ENCODE peak calls at places on chromosome 5, in nine cellular contexts. N is GM19239; L is esophagus squamous epithelium; Z is NCI-H2171 treated with DMSO at 0.1 percent for 48 hours; Q is CD8-positive, alpha-beta memory T cell; O is posterior vena cava; E is activated naive CD8-positive, alpha-beta T cell treated with anti-CD3 and anti-CD28 coated beads, Interleukin-2, amount 50 U/mL, for 16 hours; Y is MCF 10A; T is AG08395. X is an unnamed sample.

GRCh38 chr5:173302546-173303155 is 25.6 kb downstream of the STC2 start:
- DNase-seq in N (no peak), L (no peak), Z (no peak), Q (no peak), O (no peak), E (no peak), Y (peak), T (peak), X (no peak)

GRCh38 chr5:912356-913091 is 19.8 kb downstream of the TRIP13 start:
- DNase-seq in N (no peak), L (no peak), Z (peak), Q (peak), O (peak), E (no peak), Y (peak), T (no peak), X (no peak)

GRCh38 chr5:54470677-54471076 is 15.2 kb downstream of the HSPB3 start:
- DNase-seq in N (no peak), L (no peak), Z (no peak), Q (no peak), O (no peak), E (no peak), Y (no peak), T (peak), X (no peak)

GRCh38 chr5:95069948-95070347 is 214.9 kb downstream of the MCTP1 start:
- DNase-seq in N (no peak), L (no peak), Z (no peak), Q (no peak), O (no peak), E (no peak), Y (no peak), T (no peak), X (no peak)

GRCh38 chr5:106397700-106398099 is 1273.0 kb downstream of the EFNA5 start:
- DNase-seq in N (no peak), L (no peak), Z (no peak), Q (no peak), O (no peak), E (no peak), Y (peak), T (peak), X (no peak)

GRCh38 chr5:68457298-68457697 is 241.7 kb downstream of the PIK3R1 start:
- DNase-seq in N (no peak), L (no peak), Z (no peak), Q (no peak), O (no peak), E (no peak), Y (no peak), T (no peak), X (no peak)

GRCh38 chr5:72525816-72526215 is 18.6 kb upstream of the ZNF366 start:
- DNase-seq in N (no peak), L (no peak), Z (no peak), Q (no peak), O (no peak), E (no peak), Y (peak), T (peak), X (no peak)

GRCh38 chr5:50727149-50727496 is 60.7 kb downstream of the PARP8 start:
- DNase-seq in N (no peak), L (no peak), Z (no peak), Q (no peak), O (no peak), E (no peak), Y (peak), T (peak), X (peak)

GRCh38 chr5:54469655-54470054 is 14.2 kb downstream of the HSPB3 start:
- DNase-seq in N (peak), L (no peak), Z (no peak), Q (no peak), O (no peak), E (no peak), Y (no peak), T (no peak), X (no peak)

GRCh38 chr5:6450235-6450860 is 1.7 kb downstream of the UBE2QL1 start:
- DNase-seq in N (no peak), L (no peak), Z (no peak), Q (no peak), O (no peak), E (no peak), Y (no peak), T (no peak), X (no peak)

GRCh38 chr5:98904786-98905185 is 24.0 kb downstream of the CHD1 start:
- DNase-seq in N (no peak), L (no peak), Z (no peak), Q (no peak), O (no peak), E (no peak), Y (peak), T (no peak), X (no peak)

GRCh38 chr5:74016373-74016772 is 390.4 kb downstream of the ARHGEF28 start:
- DNase-seq in N (no peak), L (no peak), Z (no peak), Q (no peak), O (no peak), E (no peak), Y (peak), T (no peak), X (no peak)

GRCh38 chr5:168404366-168404765 is 81.9 kb upstream of the RARS1 start:
- DNase-seq in N (no peak), L (no peak), Z (no peak), Q (no peak), O (no peak), E (no peak), Y (peak), T (peak), X (no peak)

GRCh38 chr5:3049261-3049660 is 297.8 kb upstream of the IRX2 start:
- DNase-seq in N (no peak), L (no peak), Z (no peak), Q (no peak), O (no peak), E (no peak), Y (no peak), T (no peak), X (no peak)

GRCh38 chr5:59661939-59662615 is 231.4 kb downstream of the PDE4D start:
- DNase-seq in N (peak), L (no peak), Z (no peak), Q (no peak), O (no peak), E (no peak), Y (no peak), T (no peak), X (no peak)

GRCh38 chr5:55030220-55030619 is 6.2 kb downstream of the GZMK start:
- DNase-seq in N (no peak), L (no peak), Z (no peak), Q (no peak), O (no peak), E (no peak), Y (no peak), T (no peak), X (no peak)

GRCh38 chr5:147481857-147482256 is 28.0 kb downstream of the DPYSL3 start:
- DNase-seq in N (no peak), L (no peak), Z (no peak), Q (no peak), O (no peak), E (no peak), Y (no peak), T (peak), X (no peak)

GRCh38 chr5:111172504-111172903 is 51.7 kb upstream of the CAMK4 start:
- DNase-seq in N (no peak), L (no peak), Z (no peak), Q (no peak), O (no peak), E (no peak), Y (peak), T (no peak), X (no peak)

GRCh38 chr5:120055858-120056257 is 408.2 kb upstream of the PRR16 start:
- DNase-seq in N (no peak), L (no peak), Z (no peak), Q (no peak), O (no peak), E (no peak), Y (peak), T (peak), X (no peak)

GRCh38 chr5:54832066-54832465 is 153.3 kb downstream of the ESM1 start:
- DNase-seq in N (no peak), L (no peak), Z (no peak), Q (no peak), O (no peak), E (no peak), Y (no peak), T (no peak), X (no peak)

GRCh38 chr5:27311544-27311943 is 273.2 kb upstream of the CDH9 start:
- DNase-seq in N (no peak), L (no peak), Z (no peak), Q (no peak), O (no peak), E (no peak), Y (no peak), T (peak), X (no peak)

GRCh38 chr5:126433708-126434107 is 10.5 kb downstream of the GRAMD2B start:
- DNase-seq in N (no peak), L (no peak), Z (no peak), Q (no peak), O (no peak), E (no peak), Y (no peak), T (peak), X (no peak)

GRCh38 chr5:149422429-149423286 is 43.6 kb upstream of the IL17B start:
- DNase-seq in N (no peak), L (no peak), Z (no peak), Q (no peak), O (no peak), E (no peak), Y (no peak), T (peak), X (no peak)

GRCh38 chr5:126918624-126918957 is 111.8 kb downstream of the MARCHF3 start:
- DNase-seq in N (no peak), L (no peak), Z (no peak), Q (no peak), O (no peak), E (no peak), Y (peak), T (no peak), X (no peak)

GRCh38 chr5:149886060-149886459 is 58.5 kb downstream of the PDE6A start:
- DNase-seq in N (no peak), L (no peak), Z (no peak), Q (no peak), O (no peak), E (no peak), Y (peak), T (peak), X (no peak)